ENCODE peak calls at places on chromosomes 11 and 22, in six cellular contexts. C, V, F, E, Q and A are unnamed samples.

GRCh38 chr11:61881397-61881796 is 9.9 kb downstream of the FADS3 start:
- DNase-seq in V (no peak), F (peak; percentile 30), E (no peak), Q (no peak), C (peak; percentile 22), A (no peak)

GRCh38 chr11:72038491-72038890 is 39.8 kb downstream of the IL18BP start:
- DNase-seq in F (no peak), C (no peak), V (peak; percentile 70), E (no peak), Q (peak; percentile 80), A (no peak)

GRCh38 chr11:1209371-1210057 is 13.4 kb upstream of the MUC5B start:
- DNase-seq in V (no peak), F (no peak), Q (no peak), E (peak; percentile 6), C (no peak), A (no peak)

GRCh38 chr11:72098741-72099140 is 4.4 kb downstream of the LAMTOR1 start:
- DNase-seq in E (no peak), F (no peak), V (no peak), Q (no peak), C (no peak), A (no peak)

GRCh38 chr22:43424865-43425630 is 13.2 kb downstream of the MPPED1 start:
- DNase-seq in V (no peak), C (no peak), Q (no peak), F (no peak), E (peak; percentile 15), A (no peak)

GRCh38 chr11:22331771-22332170 is 6.4 kb upstream of the SLC17A6 start:
- DNase-seq in E (no peak), F (no peak), Q (no peak), V (no peak), C (no peak), A (peak; percentile 6)

GRCh38 chr11:121448431-121448941 is 3.6 kb upstream of the SORL1 start:
- DNase-seq in Q (no peak), E (no peak), V (no peak), F (no peak), C (no peak), A (no peak)

GRCh38 chr11:2163428-2163978 is 2.5 kb upstream of the INS start:
- DNase-seq in E (no peak), F (no peak), Q (no peak), V (no peak), C (no peak), A (no peak)

GRCh38 chr22:46671824-46672432 is 51.7 kb downstream of the GRAMD4 start:
- DNase-seq in E (no peak), V (no peak), Q (no peak), C (no peak), F (no peak), A (no peak)

GRCh38 chr11:134370526-134371435 is 39.0 kb downstream of the GLB1L2 start:
- DNase-seq in V (no peak), C (no peak), E (no peak), Q (no peak), F (no peak), A (no peak)

GRCh38 chr11:57399928-57400578 is 9.6 kb upstream of the PRG2 start:
- DNase-seq in C (no peak), E (no peak), F (no peak), Q (no peak), V (no peak), A (no peak)

GRCh38 chr11:69967484-69967883 is 110.6 kb upstream of the ANO1 start:
- DNase-seq in C (no peak), F (no peak), V (no peak), E (no peak), Q (no peak), A (no peak)
- TF ChIP-seq CTCF in C (no peak), F (no peak), V (no peak), E (no peak), Q (no peak), A (no peak)

GRCh38 chr11:103875855-103876510 is 160.5 kb upstream of the DDI1 start:
- DNase-seq in V (no peak), C (no peak), Q (no peak), E (no peak), F (no peak), A (no peak)
- H3K4me3 ChIP-seq in V (no peak overlapping the region), C (no peak overlapping the region), Q (no peak overlapping the region), E (no peak overlapping the region), F (no peak overlapping the region), A (no peak overlapping the region)

GRCh38 chr11:68591719-68592118 is 92.6 kb upstream of the GAL start:
- DNase-seq in F (no peak), C (no peak), V (no peak), E (no peak), Q (no peak), A (no peak)

GRCh38 chr11:68593441-68593840 is 90.9 kb upstream of the GAL start:
- DNase-seq in Q (no peak), C (no peak), F (no peak), V (no peak), E (no peak), A (no peak)

GRCh38 chr11:68598816-68599653 is 85.3 kb upstream of the GAL start:
- DNase-seq in F (no peak), Q (no peak), E (no peak), C (no peak), V (no peak), A (no peak)

GRCh38 chr11:68594123-68594522 is 90.2 kb upstream of the GAL start:
- DNase-seq in F (no peak), Q (no peak), E (no peak), V (no peak), C (no peak), A (no peak)

DNA sequence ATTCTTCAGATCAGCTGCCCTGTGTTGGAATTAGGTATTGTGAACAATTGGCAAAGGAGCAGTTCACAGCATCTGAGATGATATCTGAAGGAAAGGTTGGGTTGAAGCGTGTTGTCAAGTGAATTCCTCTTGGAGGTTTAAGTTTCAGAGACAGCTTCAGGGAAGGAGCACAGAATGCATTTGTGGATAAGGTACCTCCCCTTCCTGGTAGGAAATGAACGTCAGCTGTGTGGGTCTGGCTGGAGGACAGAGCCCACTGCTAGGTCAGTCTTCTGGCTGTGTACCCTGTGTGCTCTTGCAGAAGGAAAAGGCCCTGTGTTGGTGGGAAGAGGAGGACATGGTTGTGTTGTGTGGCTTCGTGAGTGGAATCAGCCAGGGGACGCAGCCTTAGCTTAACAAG is 88.1 kb upstream of the GAL start:
- DNase-seq in C (no peak), Q (no peak), V (no peak), F (no peak), E (no peak), A (no peak)
- H3K36me3 ChIP-seq in C (peaks cover 13% of the 10 kb centered on the region), Q (no peaks in the 10 kb centered on the region), V (no peaks in the 10 kb centered on the region), F (peaks cover 96% of the 10 kb centered on the region), E (peaks cover 8% of the 10 kb centered on the region), A (peaks cover 31% of the 10 kb centered on the region)

GRCh38 chr11:118607401-118608267 is at the start of gene PHLDB1:
- DNase-seq in V (peak; percentile 81), F (peak; percentile 40), C (peak; percentile 65), E (peak; percentile 59), Q (peak; percentile 70), A (peak; percentile 44)
- TF ChIP-seq CTCF in V (peak; percentile 34), F (peak; percentile 50), C (peak; percentile 52), E (peak; percentile 18), Q (no peak), A (peak; percentile 76)

GRCh38 chr11:67031791-67032561 is 9.0 kb downstream of the SYT12 start:
- DNase-seq in Q (no peak), F (no peak), C (no peak), V (no peak), E (no peak), A (no peak)
- H3K4me3 ChIP-seq in Q (no peak overlapping the region), F (no peak overlapping the region), C (no peak overlapping the region), V (no peak overlapping the region), E (no peak overlapping the region), A (no peak overlapping the region)